ENCODE peak calls at places on chromosomes 6 and 20, in six cellular contexts. S, N, F, M, G and W are unnamed samples.

GRCh38 chr6:5497896-5498578 is 236.7 kb downstream of the FARS2 start:
- DNase-seq in N (peak; percentile 62), M (peak; percentile 62), G (no peak), F (no peak), S (no peak), W (no peak)

GRCh38 chr20:30610044-30610693 is 647.3 kb upstream of the DEFB115 start:
- DNase-seq in N (no peak), M (no peak), G (no peak), F (no peak), S (no peak), W (no peak)

GRCh38 chr6:15441215-15441868 is 195.5 kb downstream of the JARID2 start:
- DNase-seq in S (no peak), M (peak; percentile 86), N (peak; percentile 78), F (no peak), G (no peak), W (peak; percentile 16)

GRCh38 chr20:51941503-51941902 is 139.2 kb upstream of the SALL4 start:
- DNase-seq in S (no peak), G (no peak), F (no peak), N (no peak), M (no peak), W (no peak)

GRCh38 chr6:12861603-12862002 is 145.0 kb downstream of the PHACTR1 start:
- DNase-seq in G (no peak), N (no peak), F (no peak), S (no peak), M (no peak), W (no peak)

GRCh38 chr6:161140554-161140875 is 133.3 kb downstream of the AGPAT4 start:
- DNase-seq in S (no peak), F (peak; percentile 67), N (no peak), G (no peak), M (no peak), W (no peak)

GRCh38 chr6:79574636-79575035 is 37.4 kb upstream of the LCA5 start:
- DNase-seq in F (no peak), S (no peak), N (peak; percentile 78), M (peak; percentile 56), G (no peak), W (no peak)

GRCh38 chr6:43983191-43983590 is 144.1 kb downstream of the MRPL14 start:
- DNase-seq in N (no peak), S (no peak), G (no peak), F (no peak), M (no peak), W (no peak)

GRCh38 chr6:127376685-127377084 is 33.3 kb upstream of the ECHDC1 start:
- DNase-seq in S (no peak), F (no peak), M (peak; percentile 20), G (no peak), N (peak; percentile 16), W (no peak)

GRCh38 chr6:159973406-159973805 is 4.5 kb downstream of the IGF2R start:
- DNase-seq in N (peak; percentile 30), F (no peak), S (no peak), G (no peak), M (peak; percentile 44), W (no peak)

GRCh38 chr6:16167219-16167618 is 38.3 kb downstream of the MYLIP start:
- DNase-seq in M (no peak), S (no peak), G (no peak), F (no peak), N (no peak), W (no peak)

GRCh38 chr6:85482206-85483040 is 32.5 kb downstream of the NT5E start:
- DNase-seq in G (no peak), M (no peak), N (no peak), S (no peak), F (no peak), W (no peak)

GRCh38 chr20:49230021-49230420 is 10.8 kb downstream of the DDX27 start:
- DNase-seq in F (no peak), N (no peak), G (no peak), M (no peak), S (no peak), W (no peak)

GRCh38 chr6:14862845-14863244 is 383.0 kb upstream of the JARID2 start:
- DNase-seq in G (no peak), S (no peak), M (no peak), N (no peak), F (no peak), W (no peak)

GRCh38 chr6:124907596-124907995 is 54.6 kb upstream of the RNF217 start:
- DNase-seq in G (no peak), N (no peak), F (no peak), S (no peak), M (no peak), W (no peak)

DNA sequence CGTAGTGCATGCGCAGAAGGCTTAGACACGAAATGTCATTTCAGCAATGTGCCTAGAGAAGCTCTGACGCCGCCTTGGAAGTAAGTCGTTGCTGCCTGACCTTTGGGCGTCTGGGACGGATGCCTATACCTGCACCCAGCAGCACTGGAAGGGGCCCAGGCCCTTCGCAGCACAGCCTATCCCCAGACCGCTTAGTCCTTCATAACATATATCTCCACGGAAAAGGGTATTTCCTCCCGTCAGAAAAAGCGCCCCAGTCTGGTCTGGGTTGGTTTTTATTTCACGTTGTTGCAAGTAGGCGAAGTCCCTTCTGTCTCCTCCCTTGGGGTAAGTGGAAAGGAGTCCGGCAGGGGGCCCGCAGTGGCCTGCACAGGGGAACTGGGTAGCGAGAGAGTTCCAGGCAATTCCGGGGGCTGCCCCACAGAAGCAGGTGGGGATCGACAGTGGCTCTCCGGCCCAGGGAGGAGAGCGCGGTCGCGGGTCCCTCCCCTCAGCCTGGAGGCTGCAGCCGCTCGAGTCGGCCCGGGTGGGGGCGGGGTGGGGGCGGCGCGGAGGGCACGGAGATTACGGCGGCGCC is 558 bp upstream of the EYA4 start:
- DNase-seq in F (peak; percentile 65), G (no peak), S (peak; percentile 80), M (peak; percentile 83), N (peak; percentile 75), W (no peak)
- TF ChIP-seq CTCF in F (no peak), G (no peak), S (peak; percentile 24), M (peak; percentile 36), N (peak; percentile 38), W (no peak)

DNA sequence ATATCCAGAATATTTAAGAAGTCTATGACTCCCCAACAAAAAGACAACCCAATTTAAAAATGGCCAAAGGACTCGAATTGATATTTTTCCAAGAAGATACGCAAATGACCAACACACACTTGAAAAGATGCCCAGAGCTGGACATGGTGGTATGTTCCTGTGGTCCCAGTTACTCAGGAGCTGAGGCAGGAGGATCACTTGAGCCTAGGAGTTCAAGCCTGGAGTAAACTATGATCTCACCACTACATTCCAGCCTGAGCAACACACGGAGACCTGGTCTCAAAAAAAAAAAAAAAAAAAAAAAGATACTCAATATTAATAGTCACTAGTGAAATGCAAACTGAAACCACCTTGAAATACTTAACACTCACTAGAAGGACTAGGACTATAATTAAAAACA is 12.2 kb upstream of the ARMC2 start:
- DNase-seq in N (peak; percentile 86), M (no peak), S (no peak), F (no peak), G (no peak), W (no peak)
- H3K27me3 ChIP-seq in N (no peaks in the 10 kb centered on the region), M (no peaks in the 10 kb centered on the region), S (no peaks in the 10 kb centered on the region), F (no peaks in the 10 kb centered on the region), G (no peaks in the 10 kb centered on the region), W (no peaks in the 10 kb centered on the region)

DNA sequence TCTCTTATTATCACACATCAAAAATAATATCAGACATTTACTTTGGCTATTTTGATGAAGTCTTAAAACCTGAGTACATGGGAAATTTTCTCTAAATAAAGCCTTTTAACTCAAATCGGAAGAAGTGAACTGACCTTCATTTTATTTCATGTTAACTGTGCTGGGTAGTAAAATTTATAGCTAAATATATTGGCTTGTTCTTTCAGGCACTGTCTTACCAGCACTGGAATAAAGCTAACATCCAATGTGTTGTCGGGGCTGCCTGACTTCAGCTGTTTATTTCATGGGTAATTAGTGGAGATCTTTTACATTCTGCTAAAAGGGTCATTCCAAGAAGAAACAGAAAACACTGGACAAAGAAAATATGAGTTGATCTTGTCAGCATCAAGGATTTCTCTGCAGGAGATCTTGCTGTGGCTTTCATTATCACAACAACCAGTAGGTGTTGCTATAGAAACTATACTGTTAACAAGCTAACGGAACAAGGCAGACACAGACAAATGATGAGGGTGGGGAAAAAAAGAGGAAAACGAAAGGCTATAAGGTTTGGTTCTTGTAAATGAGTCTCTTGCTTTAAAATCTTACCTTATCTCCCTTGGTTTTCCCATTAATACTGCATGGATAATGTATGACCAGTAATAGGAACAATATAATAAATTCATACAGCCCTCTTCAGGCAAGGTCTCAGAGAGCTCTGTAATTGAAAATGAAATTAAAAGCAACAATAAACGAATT is 206.9 kb downstream of the SIM1 start:
- DNase-seq in F (no peak), M (peak; percentile 63), N (peak; percentile 68), S (no peak), G (no peak), W (no peak)
- TF ChIP-seq CTCF in F (no peak), M (peak; percentile 31), N (peak; percentile 21), S (no peak), G (no peak), W (no peak)

GRCh38 chr20:58131581-58132142 is 96.8 kb downstream of the ANKRD60 start:
- DNase-seq in N (peak; percentile 1), G (no peak), F (no peak), S (no peak), M (peak; percentile 84), W (no peak)

GRCh38 chr20:58131111-58131510 is 97.3 kb downstream of the ANKRD60 start:
- DNase-seq in M (peak; percentile 47), S (no peak), F (no peak), N (no peak), G (no peak), W (no peak)

GRCh38 chr20:58130574-58130973 is 97.9 kb downstream of the ANKRD60 start:
- DNase-seq in M (no peak), N (no peak), G (peak; percentile 22), F (no peak), S (no peak), W (no peak)

GRCh38 chr20:58135441-58136170 is 92.8 kb downstream of the ANKRD60 start:
- DNase-seq in F (no peak), G (peak; percentile 30), S (no peak), N (no peak), M (no peak), W (no peak)

DNA sequence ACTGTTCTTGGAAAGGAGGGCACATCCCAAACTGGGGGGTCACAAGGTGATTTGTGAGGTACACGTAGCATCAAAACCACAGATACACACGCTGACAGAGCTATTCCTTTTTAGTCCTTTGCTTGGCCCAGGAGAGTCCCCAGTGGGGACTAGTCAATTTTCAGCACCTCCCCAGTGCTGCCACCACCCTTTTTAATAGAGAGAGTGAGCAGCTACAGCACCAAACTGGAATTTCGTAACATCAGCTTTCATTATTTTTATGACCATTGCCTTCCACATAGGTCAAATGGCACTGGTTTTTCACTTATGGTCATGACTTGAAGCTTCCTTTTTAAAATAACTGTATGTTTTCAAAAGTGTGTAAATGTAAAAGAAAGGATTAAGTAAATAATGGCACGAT is 95.4 kb downstream of the ANKRD60 start:
- DNase-seq in M (peak; percentile 36), G (no peak), N (no peak), S (no peak), F (no peak), W (no peak)
- H3K27me3 ChIP-seq in M (peaks cover 2% of the 10 kb centered on the region), G (peaks cover 19% of the 10 kb centered on the region), N (peaks cover 25% of the 10 kb centered on the region), S (peaks cover 5% of the 10 kb centered on the region), F (no peaks in the 10 kb centered on the region), W (peaks cover 47% of the 10 kb centered on the region)

GRCh38 chr6:88008821-88009220 is 38.8 kb upstream of the SPACA1 start:
- DNase-seq in N (no peak), M (no peak), F (no peak), S (no peak), G (no peak), W (no peak)

GRCh38 chr6:88013015-88013414 is 34.6 kb upstream of the SPACA1 start:
- DNase-seq in S (no peak), F (no peak), N (no peak), G (no peak), M (no peak), W (no peak)

GRCh38 chr6:88008411-88008810 is 39.2 kb upstream of the SPACA1 start:
- DNase-seq in S (no peak), M (no peak), N (no peak), G (no peak), F (no peak), W (no peak)

GRCh38 chr6:88013554-88013953 is 34.1 kb upstream of the SPACA1 start:
- DNase-seq in N (no peak), F (no peak), S (no peak), M (no peak), G (no peak), W (no peak)
- TF ChIP-seq CTCF in N (no peak), F (no peak), S (no peak), M (no peak), G (no peak), W (no peak)